ENCODE peak calls at places on chromosomes 13 and 19, in five cellular contexts. A is NAMALWA; E is stimulated activated CD4-positive, alpha-beta T cell treated with anti-CD3 and anti-CD28 coated beads, Interleukin-4, amount 100 ng/mL, for 1 hour; R is GM23248; N is mucosa of gallbladder. F is an unnamed sample.

GRCh38 chr19:48171584-48172170 is 1.2 kb downstream of the ZSWIM9 start:
- DNase-seq in A (no peak), E (no peak), R (no peak), N (no peak), F (no peak)

GRCh38 chr19:33214621-33215020 is 11.0 kb downstream of the SLC7A10 start:
- DNase-seq in A (no peak), E (no peak), R (peak; percentile 53), N (no peak), F (no peak)

GRCh38 chr19:3397266-3398022 is 31.1 kb downstream of the NFIC start:
- DNase-seq in A (no peak), E (no peak), R (peak; percentile 55), N (peak; percentile 31), F (no peak)

GRCh38 chr19:18650048-18650435 is 13.2 kb downstream of the KLHL26 start:
- DNase-seq in A (no peak), E (no peak), R (peak; percentile 72), N (peak; percentile 59), F (no peak)

GRCh38 chr13:108305655-108306054 is 36.1 kb downstream of the TNFSF13B start:
- DNase-seq in A (no peak), E (no peak), R (no peak), N (no peak), F (no peak)

GRCh38 chr13:32125746-32126145 is 94.2 kb downstream of the FRY start:
- DNase-seq in A (no peak), E (no peak), R (peak; percentile 53), N (no peak), F (no peak)

GRCh38 chr19:58181902-58182576 is 822 bp upstream of the ZNF274 start:
- DNase-seq in A (peak; percentile 91), E (peak; percentile 68), R (peak; percentile 34), N (peak; percentile 43), F (peak; percentile 69)

GRCh38 chr13:75299206-75299605 is 182.8 kb downstream of the TBC1D4 start:
- DNase-seq in A (no peak), E (no peak), R (no peak), N (no peak), F (no peak)

GRCh38 chr19:11377756-11378155 is 3.3 kb downstream of the SWSAP1 start:
- DNase-seq in A (no peak), E (no peak), R (peak; percentile 77), N (no peak), F (no peak)

GRCh38 chr19:41995959-41996797 is 2.1 kb upstream of the ATP1A3 start:
- DNase-seq in A (peak; percentile 53), E (no peak), R (peak; percentile 40), N (no peak), F (no peak)

GRCh38 chr19:31100945-31101344 is 248.3 kb downstream of the TSHZ3 start:
- DNase-seq in A (no peak), E (no peak), R (no peak), N (no peak), F (no peak)

GRCh38 chr13:28173793-28174192 is 35.4 kb downstream of the PAN3 start:
- DNase-seq in A (no peak), E (no peak), R (peak; percentile 10), N (no peak), F (no peak)

GRCh38 chr13:45833663-45834062 is 17.9 kb downstream of the SIAH3 start:
- DNase-seq in A (no peak), E (no peak), R (peak; percentile 68), N (peak; percentile 75), F (no peak)

GRCh38 chr13:99281811-99282263 is 23.7 kb upstream of the GPR18 start:
- DNase-seq in A (no peak), E (peak; percentile 41), R (peak; percentile 71), N (peak; percentile 51), F (peak; percentile 47)

GRCh38 chr13:45506811-45507210 is 42.1 kb downstream of the COG3 start:
- DNase-seq in A (no peak), E (no peak), R (no peak), N (no peak), F (no peak)

GRCh38 chr19:17488593-17489391 is 18.5 kb downstream of the SLC27A1 start:
- DNase-seq in A (peak; percentile 91), E (peak; percentile 79), R (peak; percentile 46), N (peak; percentile 83), F (peak; percentile 70)

GRCh38 chr19:3817761-3818160 is 31.6 kb upstream of the MATK start:
- DNase-seq in A (no peak), E (no peak), R (no peak), N (no peak), F (no peak)

GRCh38 chr19:56266060-56266459 is 6.5 kb upstream of the EDDM13 start:
- DNase-seq in A (no peak), E (no peak), R (no peak), N (no peak), F (no peak)

GRCh38 chr13:59480398-59480797 is 683.3 kb downstream of the DIAPH3 start:
- DNase-seq in A (no peak), E (no peak), R (no peak), N (no peak), F (no peak)